ENCODE peak calls at places on chromosomes 13 and 19, in five cellular contexts. Q, Z, K, U and L are unnamed samples.

GRCh38 chr13:112714772-112715569 is 25.1 kb downstream of the ATP11A start:
- DNase-seq in Q (no peak), Z (no peak), K (no peak), U (no peak), L (no peak)

GRCh38 chr19:41971363-41971762 is 12.2 kb upstream of the RABAC1 start:
- DNase-seq in Q (no peak), Z (no peak), K (no peak), U (no peak), L (no peak)

GRCh38 chr13:75635621-75636338 is at the start of gene LMO7:
- DNase-seq in Q (peak; percentile 69), Z (peak; percentile 50), K (peak; percentile 89), U (peak; percentile 88), L (peak; percentile 83)

GRCh38 chr13:100490692-100491091 is 97.9 kb downstream of the GGACT start:
- DNase-seq in Q (no peak), Z (peak; percentile 78), K (no peak), U (peak; percentile 34), L (no peak)

GRCh38 chr13:21979156-21979819 is 308.4 kb downstream of the FGF9 start:
- DNase-seq in Q (no peak), Z (peak; percentile 68), K (no peak), U (no peak), L (no peak)

GRCh38 chr19:41811036-41811435 is 14.6 kb downstream of the CEACAM3 start:
- DNase-seq in Q (no peak), Z (no peak), K (no peak), U (no peak), L (peak; percentile 25)

GRCh38 chr19:12800873-12801465 is 631 bp downstream of the PRDX2 start:
- DNase-seq in Q (peak; percentile 48), Z (no peak), K (no peak), U (peak; percentile 25), L (no peak)

GRCh38 chr13:78603240-78603947 is at the start of gene POU4F1:
- DNase-seq in Q (peak; percentile 59), Z (peak; percentile 95), K (peak; percentile 92), U (peak; percentile 91), L (peak; percentile 88)

GRCh38 chr19:35351441-35352176 is 3.9 kb downstream of the FFAR1 start:
- DNase-seq in Q (no peak), Z (no peak), K (no peak), U (no peak), L (peak; percentile 11)

GRCh38 chr13:67095621-67096020 is 134.5 kb downstream of the PCDH9 start:
- DNase-seq in Q (no peak), Z (no peak), K (no peak), U (no peak), L (no peak)

GRCh38 chr13:39498471-39499114 is 104.4 kb downstream of the LHFPL6 start:
- DNase-seq in Q (no peak), Z (peak; percentile 17), K (no peak), U (no peak), L (no peak)

GRCh38 chr13:109207618-109208017 is 578.2 kb downstream of the MYO16 start:
- DNase-seq in Q (no peak), Z (no peak), K (no peak), U (no peak), L (no peak)

GRCh38 chr19:33678796-33679195 is 57.0 kb downstream of the CHST8 start:
- DNase-seq in Q (no peak), Z (peak; percentile 97), K (no peak), U (no peak), L (no peak)

GRCh38 chr13:97194473-97194872 is 27.7 kb upstream of the MBNL2 start:
- DNase-seq in Q (no peak), Z (no peak), K (no peak), U (peak; percentile 14), L (no peak)

GRCh38 chr13:41462427-41462826 is 5.1 kb downstream of the RGCC start:
- DNase-seq in Q (no peak), Z (no peak), K (no peak), U (no peak), L (no peak)

GRCh38 chr19:42003506-42004294 is 9.7 kb upstream of the ATP1A3 start:
- DNase-seq in Q (no peak), Z (no peak), K (no peak), U (no peak), L (no peak)

GRCh38 chr13:64688893-64689677 is 2541.1 kb downstream of the PCDH9 start:
- DNase-seq in Q (no peak), Z (no peak), K (no peak), U (no peak), L (no peak)

GRCh38 chr13:95247857-95248256 is 53.4 kb downstream of the ABCC4 start:
- DNase-seq in Q (no peak), Z (no peak), K (no peak), U (no peak), L (no peak)

GRCh38 chr19:861756-862528 is 2.5 kb downstream of the CFD start:
- DNase-seq in Q (no peak), Z (peak; percentile 52), K (peak; percentile 92), U (peak; percentile 33), L (peak; percentile 88)

GRCh38 chr13:34310539-34310938 is 492.6 kb downstream of the RFC3 start:
- DNase-seq in Q (no peak), Z (no peak), K (no peak), U (no peak), L (no peak)

GRCh38 chr13:77740931-77741586 is 43.6 kb downstream of the SLAIN1 start:
- DNase-seq in Q (no peak), Z (no peak), K (no peak), U (no peak), L (no peak)

GRCh38 chr13:19860884-19861655 is 2.4 kb downstream of the ZMYM5 start:
- DNase-seq in Q (no peak), Z (no peak), K (no peak), U (no peak), L (no peak)

GRCh38 chr19:34962281-34962944 is 1.6 kb downstream of the ZNF792 start:
- DNase-seq in Q (no peak), Z (no peak), K (no peak), U (no peak), L (no peak)

GRCh38 chr13:114078501-114079451 is 53.6 kb downstream of the RASA3 start:
- DNase-seq in Q (peak; percentile 57), Z (no peak), K (no peak), U (no peak), L (no peak)

GRCh38 chr19:19463348-19464117 is 51.8 kb downstream of the TSSK6 start:
- DNase-seq in Q (peak; percentile 72), Z (no peak), K (no peak), U (no peak), L (no peak)

GRCh38 chr13:94550030-94550738 is 45.8 kb downstream of the TGDS start:
- DNase-seq in Q (no peak), Z (no peak), K (no peak), U (no peak), L (no peak)

GRCh38 chr13:50156140-50156539 is 140.9 kb downstream of the KCNRG start:
- DNase-seq in Q (no peak), Z (no peak), K (no peak), U (no peak), L (no peak)

GRCh38 chr19:37979547-37980082 is 72.6 kb downstream of the SIPA1L3 start:
- DNase-seq in Q (no peak), Z (peak; percentile 73), K (no peak), U (peak; percentile 56), L (no peak)